ENCODE peak calls at places on chromosome 9, in eight cellular contexts. Q is kidney glomerular epithelial cell; O is tibial nerve; J is RKO; A is HTR-8/SVneo; I is GM04504; N is NCI-H1417; C is stimulated activated CD8-positive, alpha-beta memory T cell treated with anti-CD3 and anti-CD28 coated beads, Interleukin-15, amount 100 ng/mL, for 24 hours. R is an unnamed sample.

GRCh38 chr9:97557606-97558095 is 56.2 kb downstream of the TMOD1 start:
- DNase-seq in O (peak; percentile 97), C (no peak), J (no peak), I (no peak), A (no peak), Q (no peak), N (no peak), R (no peak)

GRCh38 chr9:88243736-88244135 is 105.5 kb upstream of the SPATA31C2 start:
- DNase-seq in Q (peak; percentile 84), A (no peak), C (no peak), N (no peak), I (no peak), J (no peak), O (no peak), R (no peak)

GRCh38 chr9:70257991-70258691 is 637 bp upstream of the SMC5 start:
- DNase-seq in C (no peak), I (peak; percentile 25), Q (peak; percentile 48), N (peak; percentile 79), O (peak; percentile 45), A (no peak), J (peak; percentile 61), R (peak; percentile 18)

GRCh38 chr9:127225747-127226646 is 38.6 kb upstream of the GARNL3 start:
- DNase-seq in I (no peak), Q (peak; percentile 3), O (no peak), N (no peak), J (peak; percentile 91), C (no peak), A (no peak), R (no peak)

GRCh38 chr9:80866576-80867227 is 822.6 kb downstream of the TLE1 start:
- DNase-seq in A (no peak), O (no peak), C (no peak), J (peak; percentile 8), N (no peak), Q (no peak), I (no peak), R (no peak)

GRCh38 chr9:6715755-6716643 is 41.8 kb upstream of the KDM4C start:
- DNase-seq in A (no peak), C (peak; percentile 35), I (no peak), J (peak; percentile 69), N (peak; percentile 54), Q (no peak), O (no peak), R (no peak)

GRCh38 chr9:137439158-137439714 is 1.9 kb downstream of the ENTPD8 start:
- DNase-seq in A (no peak), C (no peak), Q (no peak), J (no peak), O (no peak), I (no peak), N (no peak), R (no peak)

GRCh38 chr9:35322075-35322885 is 160.5 kb downstream of the UNC13B start:
- DNase-seq in O (no peak), A (no peak), J (no peak), I (no peak), C (no peak), N (no peak), Q (no peak), R (no peak)

GRCh38 chr9:135372036-135372435 is 107.5 kb upstream of the PPP1R26 start:
- DNase-seq in I (no peak), O (no peak), Q (no peak), A (no peak), C (no peak), J (no peak), N (no peak), R (no peak)

GRCh38 chr9:21075484-21075883 is 2.3 kb downstream of the IFNB1 start:
- DNase-seq in C (no peak), I (no peak), Q (no peak), A (no peak), J (no peak), O (no peak), N (no peak), R (no peak)

GRCh38 chr9:31253800-31254762 is 1130.4 kb upstream of the ACO1 start:
- DNase-seq in Q (no peak), J (no peak), N (no peak), O (no peak), I (no peak), A (no peak), C (no peak), R (no peak)

GRCh38 chr9:129894106-129894823 is 59.0 kb downstream of the USP20 start:
- DNase-seq in O (no peak), J (no peak), Q (no peak), I (no peak), A (no peak), N (no peak), C (no peak), R (no peak)

GRCh38 chr9:137602661-137603060 is 2.8 kb upstream of the ARRDC1 start:
- DNase-seq in Q (no peak), I (no peak), A (no peak), J (no peak), N (no peak), O (no peak), C (no peak), R (no peak)

GRCh38 chr9:104864675-104865104 is 63.3 kb downstream of the ABCA1 start:
- DNase-seq in A (no peak), O (peak; percentile 29), Q (no peak), I (peak; percentile 73), C (no peak), N (no peak), J (no peak), R (no peak)

GRCh38 chr9:5499889-5500398 is 10.4 kb upstream of the PDCD1LG2 start:
- DNase-seq in O (peak; percentile 35), N (no peak), I (no peak), C (no peak), J (no peak), A (no peak), Q (no peak), R (no peak)

GRCh38 chr9:26326473-26327044 is 566.0 kb downstream of the CAAP1 start:
- DNase-seq in C (no peak), N (peak; percentile 55), Q (peak; percentile 81), A (peak; percentile 10), I (peak; percentile 53), O (peak; percentile 54), J (peak; percentile 64), R (peak; percentile 32)

GRCh38 chr9:83557317-83557716 is 19.1 kb upstream of the FRMD3 start:
- DNase-seq in O (no peak), N (no peak), C (no peak), A (no peak), I (no peak), J (no peak), Q (no peak), R (no peak)

GRCh38 chr9:120344230-120344629 is 235.7 kb downstream of the CDK5RAP2 start:
- DNase-seq in O (no peak), N (no peak), I (peak; percentile 32), J (peak; percentile 87), A (peak; percentile 44), Q (peak; percentile 79), C (no peak), R (no peak)